ENCODE peak calls at places on chromosomes 7 and 10, in seven cellular contexts. H is stimulated activated CD8-positive, alpha-beta memory T cell treated with anti-CD3 and anti-CD28 coated beads, Interleukin-4, amount 100 ng/mL, for 24 hours; J is NCI-H1436; D is chondrocyte; S is epithelial cell of proximal tubule; K is GF-D8; W is HT-29. E is an unnamed sample.

GRCh38 chr7:137337902-137338301 is 5.6 kb downstream of the PTN start:
- DNase-seq in H (no peak), J (no peak), D (no peak), S (no peak), K (no peak), W (peak; percentile 29), E (no peak)

GRCh38 chr7:32941996-32942782 is 15.1 kb upstream of the FKBP9 start:
- DNase-seq in H (no peak), J (peak; percentile 7), D (no peak), S (no peak), K (peak; percentile 57), W (peak; percentile 81), E (peak; percentile 18)

GRCh38 chr7:79822620-79823240 is 311.9 kb upstream of the GNAI1 start:
- DNase-seq in H (no peak), J (no peak), D (no peak), S (no peak), K (no peak), W (no peak), E (no peak)

GRCh38 chr7:33742521-33742920 is 162.8 kb upstream of the BMPER start:
- DNase-seq in H (no peak), J (no peak), D (no peak), S (no peak), K (no peak), W (no peak), E (no peak)

GRCh38 chr7:103031781-103032180 is 42.8 kb downstream of the FBXL13 start:
- DNase-seq in H (no peak), J (no peak), D (no peak), S (no peak), K (no peak), W (no peak), E (no peak)

GRCh38 chr10:80598084-80598798 is 60.5 kb downstream of the SH2D4B start:
- DNase-seq in H (no peak), J (no peak), D (no peak), S (no peak), K (no peak), W (no peak), E (no peak)

GRCh38 chr10:62895058-62895457 is 78.9 kb upstream of the EGR2 start:
- DNase-seq in H (no peak), J (no peak), D (no peak), S (no peak), K (no peak), W (no peak), E (no peak)

GRCh38 chr10:102131286-102132170 is 1.3 kb upstream of the PPRC1 start:
- DNase-seq in H (no peak), J (no peak), D (no peak), S (no peak), K (no peak), W (no peak), E (peak; percentile 37)

GRCh38 chr7:149196151-149196704 is 882 bp downstream of the ZNF282 start:
- DNase-seq in H (no peak), J (no peak), D (no peak), S (no peak), K (no peak), W (peak; percentile 56), E (no peak)

GRCh38 chr7:134891262-134892001 is 94.9 kb upstream of the AGBL3 start:
- DNase-seq in H (no peak), J (no peak), D (no peak), S (peak; percentile 85), K (no peak), W (peak; percentile 19), E (peak; percentile 98)

GRCh38 chr10:60480865-60481563 is 91.3 kb upstream of the ANK3 start:
- DNase-seq in H (no peak), J (no peak), D (no peak), S (peak; percentile 91), K (no peak), W (peak; percentile 33), E (no peak)

GRCh38 chr7:101990811-101991418 is 173.5 kb downstream of the CUX1 start:
- DNase-seq in H (no peak), J (no peak), D (no peak), S (no peak), K (peak; percentile 45), W (no peak), E (no peak)

GRCh38 chr10:21976280-21976679 is 27.2 kb downstream of the DNAJC1 start:
- DNase-seq in H (no peak), J (no peak), D (no peak), S (no peak), K (no peak), W (no peak), E (no peak)

GRCh38 chr7:117164578-117164977 is 158.3 kb downstream of the WNT2 start:
- DNase-seq in H (no peak), J (no peak), D (no peak), S (no peak), K (no peak), W (no peak), E (no peak)

GRCh38 chr10:110067960-110068770 is 60.4 kb downstream of the ADD3 start:
- DNase-seq in H (no peak), J (no peak), D (no peak), S (no peak), K (peak; percentile 22), W (no peak), E (peak; percentile 44)

E was measured in HepG2.